ENCODE peak calls at places on chromosomes 1 and 21, in five cellular contexts. P, I, W, Q and N are unnamed samples. For H3K4me1, the result is how much of the 10 kb centered on the place peaks cover.

GRCh38 chr1:78833491-78833890 is 173.0 kb downstream of the ADGRL4 start:
- DNase-seq in W (no peak), I (no peak), P (no peak), Q (no peak), N (no peak)

GRCh38 chr1:167360120-167360519 is 139.4 kb downstream of the POU2F1 start:
- DNase-seq in Q (no peak), W (no peak), I (no peak), P (no peak), N (no peak)

GRCh38 chr1:5771788-5772187 is 220.4 kb downstream of the NPHP4 start:
- DNase-seq in I (no peak), Q (no peak), P (no peak), W (no peak), N (no peak)

GRCh38 chr1:33211972-33212371 is 30.1 kb upstream of the TRIM62 start:
- DNase-seq in W (no peak), I (no peak), Q (no peak), P (no peak), N (no peak)

GRCh38 chr1:221683681-221684080 is 58.2 kb downstream of the DUSP10 start:
- DNase-seq in Q (no peak), P (no peak), I (no peak), W (no peak), N (no peak)

GRCh38 chr1:166814611-166815010 is 24.7 kb upstream of the POGK start:
- DNase-seq in W (no peak), Q (peak), P (no peak), I (no peak), N (no peak)

GRCh38 chr1:58608297-58608696 is 31.2 kb upstream of the TACSTD2 start:
- DNase-seq in W (no peak), Q (no peak), P (no peak), I (no peak), N (no peak)

GRCh38 chr1:229013981-229014380 is 256.9 kb upstream of the RAB4A start:
- DNase-seq in I (no peak), P (no peak), Q (no peak), W (no peak), N (no peak)

GRCh38 chr1:38000529-38001453 is 4.5 kb downstream of the FHL3 start:
- DNase-seq in Q (no peak), I (peak), P (peak), W (peak), N (no peak)

GRCh38 chr1:46183926-46184557 is 7.8 kb upstream of the P3R3URF start:
- DNase-seq in I (no peak), Q (no peak), P (no peak), W (no peak), N (no peak)

GRCh38 chr1:217892750-217893149 is 261.6 kb downstream of the SPATA17 start:
- DNase-seq in W (no peak), P (no peak), I (no peak), Q (no peak), N (no peak)

GRCh38 chr1:247287460-247287859 is 31.6 kb downstream of the VN1R5 start:
- DNase-seq in Q (no peak), W (no peak), P (peak), I (peak), N (no peak)

GRCh38 chr1:15500184-15500958 is 23.6 kb downstream of the CASP9 start:
- DNase-seq in I (no peak), P (no peak), Q (no peak), W (no peak), N (no peak)

GRCh38 chr1:11462224-11462923 is 16.6 kb upstream of the DISP3 start:
- DNase-seq in I (no peak), Q (no peak), W (no peak), P (no peak), N (no peak)

GRCh38 chr1:55428944-55429931 is 214.1 kb upstream of the USP24 start:
- DNase-seq in W (peak), P (peak), Q (peak), I (no peak), N (no peak)

GRCh38 chr1:210989949-210990348 is 144.0 kb downstream of the KCNH1 start:
- DNase-seq in W (peak), P (no peak), Q (no peak), I (no peak), N (no peak)

GRCh38 chr1:2314803-2315710 is 76.3 kb downstream of the MORN1 start:
- DNase-seq in Q (peak), W (peak), P (peak), I (peak), N (no peak)

GRCh38 chr1:109659997-109660755 is 4.3 kb downstream of the GSTM4 start:
- DNase-seq in P (no peak), Q (no peak), I (no peak), W (no peak), N (no peak)

GRCh38 chr1:16080422-16081150 is 7.1 kb upstream of the FAM131C start:
- DNase-seq in I (no peak), Q (peak), P (peak), W (no peak), N (no peak)

GRCh38 chr1:24721533-24721932 is 23.7 kb upstream of the CLIC4 start:
- DNase-seq in I (no peak), P (no peak), W (no peak), Q (no peak), N (no peak)

GRCh38 chr1:93585059-93585966 is 96.3 kb downstream of the BCAR3 start:
- DNase-seq in W (no peak), Q (peak), P (no peak), I (no peak), N (peak)

GRCh38 chr1:193335797-193336428 is 149.5 kb upstream of the B3GALT2 start:
- DNase-seq in I (no peak), W (no peak), P (no peak), Q (no peak), N (no peak)

GRCh38 chr1:89532866-89533265 is 8.2 kb downstream of the LRRC8B start:
- DNase-seq in W (no peak), Q (no peak), I (no peak), P (no peak), N (no peak)

GRCh38 chr1:26820784-26821269 is 5.7 kb upstream of the ZDHHC18 start:
- DNase-seq in Q (no peak), W (no peak), I (no peak), P (peak), N (no peak)

GRCh38 chr1:218640213-218640612 is 295.1 kb downstream of the TGFB2 start:
- DNase-seq in Q (no peak), I (no peak), W (no peak), P (no peak), N (no peak)

GRCh38 chr1:115833806-115834205 is 7.1 kb downstream of the NHLH2 start:
- DNase-seq in Q (no peak), W (no peak), P (no peak), I (no peak), N (no peak)

DNA sequence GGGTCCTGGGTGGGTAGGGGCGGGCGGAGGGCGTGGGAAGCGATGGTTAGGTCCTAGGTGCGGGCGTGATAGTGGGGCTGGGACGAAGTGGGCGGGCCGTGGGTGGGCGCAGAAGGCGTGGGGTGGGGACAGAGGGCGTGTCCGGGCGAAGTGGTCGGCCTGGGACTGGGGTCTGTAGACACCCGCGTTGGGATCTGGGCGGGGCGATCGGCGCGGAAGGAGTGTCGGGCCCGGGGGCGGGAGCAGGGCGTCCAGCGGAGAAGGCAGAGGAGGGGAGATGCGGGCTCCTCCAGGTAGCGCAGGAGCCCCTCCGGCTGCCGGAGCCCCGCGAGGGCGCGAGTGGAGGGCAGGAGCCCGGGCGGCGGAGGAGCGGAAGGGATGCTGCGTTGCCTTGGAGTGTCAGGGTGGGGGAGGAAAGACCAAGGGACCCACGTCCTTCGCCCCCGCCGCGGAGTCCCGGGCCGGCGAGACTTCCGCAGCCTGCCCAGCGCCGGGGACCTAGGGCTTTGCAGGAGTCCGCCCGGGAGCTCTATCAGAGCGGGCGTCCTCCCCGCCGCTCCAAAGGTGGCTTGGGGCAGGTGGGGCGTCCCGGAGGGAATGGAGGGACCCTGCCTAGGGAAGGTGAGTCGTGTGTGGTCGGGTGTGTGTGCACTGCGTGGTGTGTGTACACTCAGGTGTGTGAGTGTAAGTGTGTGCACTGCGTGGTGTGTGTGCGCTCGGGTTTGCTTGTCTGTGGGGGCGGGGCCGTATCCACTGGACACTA is 27.0 kb upstream of the PRSS38 start:
- DNase-seq in W (no peak), P (peak), I (peak), Q (peak), N (peak)
- TF ChIP-seq POLR2AphosphoS5 in W (no peak), P (no peak), I (no peak), Q (no peak), N (no peak)

DNA sequence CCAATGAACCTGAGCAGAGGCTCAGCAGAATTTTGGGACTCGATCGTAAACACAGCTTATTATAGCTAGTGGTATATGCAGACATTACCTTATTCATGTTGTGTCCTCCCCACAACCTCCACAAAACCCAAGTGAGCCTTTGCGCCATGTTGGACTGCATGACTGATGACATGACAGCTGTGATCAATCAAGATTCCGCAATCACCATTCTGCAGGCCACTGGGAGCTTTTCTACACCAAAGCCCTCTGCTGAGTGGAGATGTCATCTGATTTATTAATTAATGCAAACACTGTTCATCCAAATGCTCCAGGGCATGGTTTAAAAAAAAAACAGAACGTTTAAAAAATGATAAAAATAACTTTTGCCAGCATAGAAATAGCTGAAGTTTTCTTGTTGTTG is 7.9 kb upstream of the SRP9 start:
- DNase-seq in P (no peak), W (no peak), Q (no peak), I (no peak), N (no peak)
- H3K4me1 ChIP-seq in P (under half), W (under half), Q (half or more), I (under half), N (half or more)

DNA sequence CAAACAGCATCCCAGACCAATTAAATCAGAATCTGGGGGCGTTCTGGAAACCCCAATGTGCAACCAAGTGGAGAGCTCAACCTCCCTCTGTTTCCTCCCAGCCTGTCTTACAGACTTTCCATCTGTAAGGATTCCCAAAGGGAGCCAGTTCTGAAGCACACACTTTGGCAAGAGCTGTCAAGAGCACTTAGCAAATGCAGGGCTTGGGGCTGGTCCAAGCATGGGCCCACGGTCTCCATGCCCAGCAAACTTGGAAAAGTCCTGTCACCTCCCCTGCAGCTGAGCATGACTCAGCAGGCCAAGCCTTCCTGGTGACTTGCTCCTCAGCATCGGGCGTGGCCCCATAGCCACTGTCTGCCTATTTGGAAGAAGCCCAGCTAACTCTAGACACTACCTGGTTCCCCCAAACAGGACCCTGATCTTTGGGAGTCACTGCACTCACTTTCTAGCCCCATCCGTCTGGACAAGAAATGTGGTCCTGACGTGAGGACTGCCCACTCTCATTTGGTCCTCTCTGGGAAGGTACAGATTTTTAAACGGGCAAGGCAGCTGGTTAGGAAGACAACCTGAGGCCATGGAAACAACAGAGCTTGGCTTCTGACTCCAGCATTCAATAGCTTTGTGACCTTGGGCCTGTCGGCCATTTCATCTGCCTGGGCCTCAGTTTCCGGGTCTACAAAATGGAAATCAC is 16.9 kb downstream of the SLC2A1 start:
- DNase-seq in I (no peak), Q (peak), W (no peak), P (peak), N (no peak)
- TF ChIP-seq EP300 in I (no peak), Q (no peak), W (peak), P (peak), N (no peak)

GRCh38 chr1:94716966-94717365 is 103.2 kb upstream of the SLC44A3 start:
- DNase-seq in W (no peak), P (no peak), Q (no peak), I (no peak), N (no peak)

GRCh38 chr1:94714552-94714951 is 105.6 kb upstream of the SLC44A3 start:
- DNase-seq in W (no peak), I (no peak), Q (no peak), P (no peak), N (no peak)

GRCh38 chr1:94715311-94715710 is 104.8 kb upstream of the SLC44A3 start:
- DNase-seq in P (no peak), I (no peak), Q (no peak), W (no peak), N (no peak)

GRCh38 chr1:94713472-94714141 is 106.5 kb upstream of the SLC44A3 start:
- DNase-seq in Q (peak), I (peak), W (peak), P (peak), N (peak)

DNA sequence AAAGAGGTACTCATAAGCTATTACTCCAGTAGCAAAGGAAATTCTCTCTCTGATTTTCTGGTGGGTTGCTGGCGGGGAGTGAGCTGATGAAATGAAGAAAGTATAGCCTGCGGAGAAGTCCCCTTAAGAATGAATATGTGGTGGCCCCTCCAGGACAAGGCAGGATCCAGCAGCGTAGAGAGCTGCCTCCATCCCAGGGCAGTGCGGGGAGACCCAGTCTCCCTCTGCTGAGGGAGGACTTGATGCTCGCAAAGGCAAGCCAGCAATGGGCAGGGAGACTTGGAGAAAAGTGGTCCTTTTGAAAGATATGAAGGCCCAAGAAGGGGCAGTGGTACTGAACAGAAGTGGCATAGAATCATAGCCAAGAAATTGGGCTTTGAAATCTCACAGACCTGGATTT is 106.0 kb upstream of the SLC44A3 start:
- DNase-seq in I (no peak), Q (no peak), P (no peak), W (no peak), N (no peak)
- TF ChIP-seq POLR2AphosphoS5 in I (no peak), Q (no peak), P (no peak), W (no peak), N (no peak)

GRCh38 chr1:159921251-159921650 is 4.1 kb downstream of the TAGLN2 start:
- DNase-seq in W (no peak), P (no peak), Q (no peak), I (no peak), N (no peak)

GRCh38 chr1:159923203-159924024 is 1.9 kb downstream of the TAGLN2 start:
- DNase-seq in I (peak), P (peak), Q (peak), W (no peak), N (peak)

GRCh38 chr1:159924025-159924790 is 1.1 kb downstream of the TAGLN2 start:
- DNase-seq in W (peak), I (no peak), Q (peak), P (peak), N (peak)

GRCh38 chr1:159921700-159922498 is 3.4 kb downstream of the TAGLN2 start:
- DNase-seq in Q (no peak), I (no peak), P (peak), W (peak), N (peak)

GRCh38 chr1:159922499-159923202 is 2.7 kb downstream of the TAGLN2 start:
- DNase-seq in P (peak), I (no peak), W (peak), Q (peak), N (peak)
- H3K4me1 ChIP-seq in P (under half), I (under half), W (under half), Q (half or more), N (half or more)

GRCh38 chr21:42191978-42192595 is 26.9 kb upstream of the ABCG1 start:
- DNase-seq in P (no peak), I (no peak), W (no peak), Q (no peak), N (no peak)

GRCh38 chr21:42193131-42193671 is 25.7 kb upstream of the ABCG1 start:
- DNase-seq in Q (no peak), I (no peak), P (no peak), W (no peak), N (no peak)

GRCh38 chr21:42193721-42194120 is 25.2 kb upstream of the ABCG1 start:
- DNase-seq in I (no peak), P (no peak), Q (no peak), W (no peak), N (no peak)

GRCh38 chr21:42194863-42195262 is 24.1 kb upstream of the ABCG1 start:
- DNase-seq in I (no peak), P (no peak), Q (no peak), W (no peak), N (no peak)

DNA sequence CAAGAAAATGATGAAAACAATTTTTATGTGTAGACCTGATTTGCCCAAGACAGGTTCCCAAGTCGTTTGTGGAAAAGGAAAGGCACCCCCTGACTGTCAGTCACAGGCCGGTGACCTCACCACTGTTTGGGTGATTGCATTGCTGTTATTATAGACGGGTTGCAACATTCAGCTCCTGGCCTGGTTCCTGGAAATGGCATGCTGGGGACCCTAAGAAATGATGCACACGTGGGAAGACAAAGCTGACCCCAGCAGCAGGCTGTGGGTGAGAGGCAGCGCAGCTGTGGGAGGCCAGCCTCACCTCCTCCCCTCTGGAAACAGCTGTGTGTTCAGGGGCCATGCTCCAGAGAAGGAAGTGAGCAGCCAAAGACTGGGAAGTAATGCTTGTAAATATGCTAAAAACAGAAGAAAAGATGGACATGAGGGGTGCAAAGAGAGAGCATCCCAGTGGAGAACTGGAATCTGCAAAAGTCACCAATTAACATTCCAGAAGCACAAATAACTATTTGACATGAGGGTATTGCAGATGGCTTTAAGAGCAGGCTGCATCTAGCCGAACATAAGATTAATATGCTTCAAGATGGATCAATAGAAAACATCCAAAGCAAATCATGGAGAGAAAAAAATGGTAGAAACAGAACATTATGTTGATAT is 23.4 kb upstream of the ABCG1 start:
- DNase-seq in Q (no peak), I (no peak), W (no peak), P (no peak), N (no peak)
- TF ChIP-seq EP300 in Q (no peak), I (no peak), W (no peak), P (no peak), N (no peak)

GRCh38 chr1:7335224-7335879 is 435.7 kb upstream of the VAMP3 start:
- DNase-seq in W (peak), Q (no peak), I (no peak), P (no peak), N (no peak)

GRCh38 chr1:7331926-7332535 is 439.1 kb upstream of the VAMP3 start:
- DNase-seq in W (no peak), I (no peak), Q (no peak), P (no peak), N (peak)

GRCh38 chr1:7334475-7335035 is 436.5 kb upstream of the VAMP3 start:
- DNase-seq in P (no peak), W (peak), I (no peak), Q (no peak), N (no peak)

GRCh38 chr1:7333576-7333975 is 437.5 kb upstream of the VAMP3 start:
- DNase-seq in I (no peak), W (no peak), P (no peak), Q (no peak), N (no peak)

DNA sequence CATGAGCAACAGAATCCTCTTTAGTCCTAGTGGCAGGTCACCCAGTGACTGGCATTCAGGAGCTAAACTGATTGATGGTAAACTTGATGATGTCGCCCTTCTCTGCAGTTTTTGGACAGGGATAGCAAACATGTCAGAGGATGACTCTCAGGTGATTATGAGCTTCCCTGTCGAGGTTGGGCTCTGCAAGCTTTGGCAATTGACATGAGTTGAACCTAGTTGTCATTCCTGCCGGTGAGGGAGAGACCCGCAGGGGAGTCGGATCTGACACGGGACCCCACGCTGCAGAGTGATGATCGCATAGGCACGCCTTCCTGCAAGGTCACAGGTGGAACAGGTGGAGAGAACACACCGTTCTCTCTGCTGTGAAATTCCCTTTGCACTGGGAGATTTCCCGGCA is 438.0 kb upstream of the VAMP3 start:
- DNase-seq in Q (no peak), I (no peak), P (no peak), W (no peak), N (no peak)
- TF ChIP-seq POLR2AphosphoS5 in Q (no peak), I (no peak), P (no peak), W (no peak), N (no peak)

GRCh38 chr1:239040523-239040922 is 345.8 kb upstream of the CHRM3 start:
- DNase-seq in Q (no peak), P (no peak), I (no peak), W (no peak), N (no peak)
- H3K4me1 ChIP-seq in Q (under half), P (under half), I (under half), W (under half), N (under half)